ENCODE peak calls at places on chromosomes 1 and 21, in five cellular contexts. U is T-helper 1 cell, P is fibroblast of the aortic adventitia, E is transverse colon, X is T follicular helper cell. S is an unnamed sample.

GRCh38 chr1:45035631-45036301 is 23.7 kb downstream of the UROD start:
- DNase-seq in U (no peak), P (no peak), E (no peak), X (no peak), S (no peak)

GRCh38 chr1:206456577-206457375 is 13.5 kb upstream of the IKBKE start:
- DNase-seq in U (no peak), P (no peak), E (no peak), X (no peak), S (no peak)

GRCh38 chr21:36073181-36073580 is 3.4 kb downstream of the CBR1 start:
- DNase-seq in U (no peak), P (peak), E (no peak), X (no peak), S (no peak)

GRCh38 chr1:14851775-14852174 is 253.3 kb downstream of the KAZN start:
- DNase-seq in U (no peak), P (no peak), E (no peak), X (no peak), S (no peak)

GRCh38 chr1:109975718-109976117 is 8.8 kb upstream of the AHCYL1 start:
- DNase-seq in U (no peak), P (peak), E (no peak), X (no peak), S (peak)

GRCh38 chr1:151553659-151554058 is 13.6 kb downstream of the TUFT1 start:
- DNase-seq in U (no peak), P (peak), E (no peak), X (no peak), S (peak)

GRCh38 chr1:87197156-87197555 is 131.5 kb upstream of the LMO4 start:
- DNase-seq in U (no peak), P (peak), E (no peak), X (no peak), S (peak)

GRCh38 chr1:172698224-172698623 is 39.3 kb downstream of the FASLG start:
- DNase-seq in U (no peak), P (no peak), E (no peak), X (no peak), S (no peak)

GRCh38 chr21:40471103-40471502 is 375.9 kb downstream of the DSCAM start:
- DNase-seq in U (no peak), P (no peak), E (no peak), X (no peak), S (peak)

GRCh38 chr1:225813250-225813964 is 3.5 kb downstream of the EPHX1 start:
- DNase-seq in U (no peak), P (peak), E (peak), X (no peak), S (no peak)

GRCh38 chr1:66464802-66465201 is 69.2 kb upstream of the SGIP1 start:
- DNase-seq in U (no peak), P (peak), E (no peak), X (no peak), S (peak)

GRCh38 chr1:166479052-166479631 is 312.3 kb upstream of the FAM78B start:
- DNase-seq in U (peak), P (peak), E (peak), X (peak), S (no peak)

GRCh38 chr21:32726742-32727477 is 903 bp downstream of the SYNJ1 start:
- DNase-seq in U (no peak), P (peak), E (peak), X (no peak), S (no peak)

GRCh38 chr1:171998711-171999110 is 157.4 kb downstream of the DNM3 start:
- DNase-seq in U (no peak), P (no peak), E (no peak), X (no peak), S (peak)

GRCh38 chr1:150578278-150579109 is 916 bp downstream of the MCL1 start:
- DNase-seq in U (no peak), P (peak), E (peak), X (no peak), S (peak)

GRCh38 chr1:165138960-165139359 is 217.6 kb downstream of the LMX1A start:
- DNase-seq in U (no peak), P (no peak), E (no peak), X (no peak), S (no peak)

GRCh38 chr1:205248793-205249601 is 21.3 kb downstream of the TMCC2 start:
- DNase-seq in U (no peak), P (peak), E (peak), X (no peak), S (peak)

GRCh38 chr21:39625211-39625895 is 12.6 kb downstream of the B3GALT5 start:
- DNase-seq in U (no peak), P (no peak), E (no peak), X (no peak), S (no peak)

GRCh38 chr1:161915978-161916377 is 107.7 kb downstream of the OLFML2B start:
- DNase-seq in U (no peak), P (no peak), E (no peak), X (no peak), S (no peak)

GRCh38 chr1:5973771-5974170 is 18.5 kb downstream of the NPHP4 start:
- DNase-seq in U (no peak), P (peak), E (no peak), X (no peak), S (peak)

GRCh38 chr1:241934181-241934815 is 23.3 kb upstream of the BECN2 start:
- DNase-seq in U (no peak), P (peak), E (no peak), X (no peak), S (peak)

GRCh38 chr1:165408518-165408917 is 36.4 kb downstream of the RXRG start:
- DNase-seq in U (no peak), P (peak), E (no peak), X (no peak), S (peak)

GRCh38 chr1:100883963-100884362 is 10.7 kb downstream of the EXTL2 start:
- DNase-seq in U (no peak), P (peak), E (no peak), X (no peak), S (peak)

GRCh38 chr1:24154215-24154614 is 11.3 kb upstream of the IL22RA1 start:
- DNase-seq in U (no peak), P (no peak), E (no peak), X (no peak), S (no peak)

GRCh38 chr1:168972887-168973286 is 133.6 kb upstream of the ATP1B1 start:
- DNase-seq in U (no peak), P (peak), E (no peak), X (no peak), S (no peak)